ENCODE peak calls at places on chromosomes 1 and 21, in eight cellular contexts. M, I, G, N, A, C, V and L are unnamed samples.

GRCh38 chr1:226550671-226551041 is 2.1 kb downstream of the STUM start:
- DNase-seq in M (no peak), I (no peak), G (no peak), N (no peak), A (no peak), C (no peak), V (no peak), L (no peak)

GRCh38 chr1:19393051-19393450 is 80.9 kb downstream of the SLC66A1 start:
- DNase-seq in M (peak), I (no peak), G (no peak), N (no peak), A (no peak), C (no peak), V (no peak), L (no peak)

GRCh38 chr1:48701445-48701844 is 75.2 kb downstream of the BEND5 start:
- DNase-seq in M (no peak), I (no peak), G (no peak), N (no peak), A (no peak), C (no peak), V (no peak), L (no peak)

GRCh38 chr21:34690041-34690792 is 21.4 kb downstream of the CLIC6 start:
- DNase-seq in M (no peak), I (no peak), G (no peak), N (no peak), A (no peak), C (no peak), V (no peak), L (no peak)

GRCh38 chr1:110216116-110216515 is 6.0 kb downstream of the KCNC4 start:
- DNase-seq in M (no peak), I (no peak), G (no peak), N (no peak), A (no peak), C (no peak), V (no peak), L (no peak)

GRCh38 chr21:37166733-37167132 is 93.7 kb downstream of the TTC3 start:
- DNase-seq in M (peak), I (peak), G (no peak), N (no peak), A (peak), C (peak), V (no peak), L (no peak)

GRCh38 chr21:34933609-34934345 is 115.3 kb downstream of the RUNX1 start:
- DNase-seq in M (peak), I (peak), G (no peak), N (no peak), A (peak), C (no peak), V (no peak), L (no peak)

GRCh38 chr1:17335821-17336718 is 28.1 kb downstream of the PADI4 start:
- DNase-seq in M (peak), I (peak), G (peak), N (peak), A (peak), C (peak), V (peak), L (peak)

GRCh38 chr1:89810880-89811279 is 10.0 kb upstream of the LRRC8D start:
- DNase-seq in M (no peak), I (no peak), G (no peak), N (no peak), A (no peak), C (no peak), V (no peak), L (no peak)

GRCh38 chr1:213051127-213051880 is at the start of gene RPS6KC1:
- DNase-seq in M (peak), I (peak), G (peak), N (peak), A (peak), C (peak), V (peak), L (peak)
- TF ChIP-seq CTCF in M (peak), I (no peak), G (peak), N (no peak), A (no peak), C (no peak), V (peak), L (no peak)

GRCh38 chr1:94115254-94115899 is 5.6 kb downstream of the ABCA4 start:
- DNase-seq in M (no peak), I (no peak), G (no peak), N (no peak), A (no peak), C (no peak), V (no peak), L (no peak)
- TF ChIP-seq CTCF in M (no peak), I (no peak), G (no peak), N (no peak), A (no peak), C (no peak), V (no peak), L (no peak)

DNA sequence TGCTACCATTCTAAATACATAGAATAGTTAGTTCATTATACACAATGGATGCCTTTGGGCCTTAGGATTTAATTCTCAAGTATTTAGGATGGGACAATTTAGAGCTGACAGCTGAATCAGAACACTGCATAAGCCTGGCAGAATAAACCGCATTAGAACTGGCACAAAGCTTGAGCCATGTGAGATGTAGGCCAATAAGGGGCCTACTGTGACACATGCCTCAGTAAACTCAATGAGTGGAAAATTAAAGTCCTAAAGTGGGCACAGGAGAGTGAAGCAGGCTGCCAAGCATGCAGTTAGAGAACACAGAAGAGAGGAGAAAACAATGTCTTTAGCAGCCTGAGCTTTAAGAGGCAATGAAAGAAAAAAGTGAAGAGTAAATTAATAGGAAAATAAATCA is 24.3 kb downstream of the SCYL3 start:
- DNase-seq in M (no peak), I (no peak), G (no peak), N (no peak), A (no peak), C (no peak), V (no peak), L (no peak)
- TF ChIP-seq CTCF in M (no peak), I (no peak), G (no peak), N (no peak), A (no peak), C (no peak), V (no peak), L (no peak)

DNA sequence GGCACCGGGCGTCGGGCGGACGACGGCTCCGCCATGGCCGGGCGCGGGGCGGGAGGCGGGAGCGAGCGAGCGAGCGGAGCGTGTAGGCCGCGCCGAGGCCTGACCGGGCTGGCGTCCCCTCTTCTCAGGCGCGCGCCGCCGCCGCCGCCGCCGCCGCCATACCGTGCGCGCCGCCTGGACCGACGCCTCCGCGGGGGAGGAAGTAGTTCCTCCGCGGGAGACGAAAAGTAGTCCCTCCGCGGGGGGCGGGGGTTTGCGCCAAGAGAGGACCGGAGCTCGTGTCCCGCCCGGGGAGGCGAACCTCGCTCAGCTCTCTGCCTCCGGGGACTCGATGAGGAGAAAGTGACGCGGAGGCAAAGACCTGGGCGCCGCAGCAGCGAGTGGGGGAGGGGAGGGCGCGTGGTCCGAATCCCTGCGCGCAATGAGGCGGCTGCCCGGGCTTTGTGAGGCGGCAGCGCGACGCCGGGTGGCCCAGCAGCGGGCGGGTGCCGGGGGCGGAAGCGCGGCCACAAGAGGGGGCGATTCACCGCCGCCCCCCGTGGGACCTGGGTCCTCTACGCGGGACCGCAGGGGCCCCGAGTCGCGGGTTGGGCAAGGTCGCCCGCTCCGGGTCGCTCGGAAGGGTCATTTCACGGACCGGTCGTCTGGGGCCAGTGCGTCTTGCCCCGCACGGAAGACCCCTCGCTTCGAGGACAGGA is at the start of gene BRWD1:
- DNase-seq in M (peak), I (peak), G (peak), N (peak), A (peak), C (peak), V (peak), L (peak)
- TF ChIP-seq CTCF in M (no peak), I (peak), G (peak), N (peak), A (peak), C (peak), V (peak), L (no peak)

GRCh38 chr1:117559985-117560384 is 45.9 kb upstream of the TENT5C start:
- DNase-seq in M (no peak), I (no peak), G (no peak), N (no peak), A (no peak), C (no peak), V (no peak), L (no peak)

GRCh38 chr1:117562581-117563491 is 43.0 kb upstream of the TENT5C start:
- DNase-seq in M (no peak), I (no peak), G (no peak), N (peak), A (no peak), C (no peak), V (no peak), L (no peak)

GRCh38 chr1:117561551-117561950 is 44.3 kb upstream of the TENT5C start:
- DNase-seq in M (no peak), I (no peak), G (no peak), N (no peak), A (no peak), C (no peak), V (no peak), L (no peak)

GRCh38 chr1:117559139-117559538 is 46.7 kb upstream of the TENT5C start:
- DNase-seq in M (no peak), I (no peak), G (no peak), N (no peak), A (no peak), C (no peak), V (no peak), L (no peak)

DNA sequence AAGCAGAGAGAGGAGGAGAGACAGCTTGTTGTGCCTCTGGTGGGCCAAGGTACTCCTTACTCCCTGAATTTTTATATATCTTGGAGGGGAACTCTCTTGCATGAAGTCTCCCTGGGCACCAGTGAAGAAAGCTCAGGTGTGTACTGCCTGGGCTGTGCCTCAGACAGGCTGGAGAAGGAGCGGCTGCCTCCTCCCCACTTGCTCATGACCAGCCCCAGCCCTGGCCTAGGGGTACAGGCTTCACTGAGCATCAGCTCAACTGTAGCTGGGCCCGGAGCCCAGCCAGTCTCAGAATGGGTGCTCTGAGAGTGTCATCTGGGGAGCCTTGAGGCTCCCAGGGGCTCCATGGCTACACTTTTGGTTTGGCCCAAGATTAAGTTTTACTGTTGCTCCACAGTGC is 44.8 kb upstream of the TENT5C start:
- DNase-seq in M (no peak), I (no peak), G (no peak), N (no peak), A (no peak), C (no peak), V (no peak), L (no peak)
- TF ChIP-seq CTCF in M (no peak), I (no peak), G (no peak), N (no peak), A (no peak), C (no peak), V (no peak), L (no peak)

GRCh38 chr1:172609528-172609927 is 49.4 kb upstream of the FASLG start:
- DNase-seq in M (peak), I (no peak), G (no peak), N (no peak), A (no peak), C (peak), V (no peak), L (no peak)
- TF ChIP-seq CTCF in M (peak), I (peak), G (peak), N (no peak), A (peak), C (peak), V (peak), L (peak)

GRCh38 chr1:40038693-40039092 is 1.8 kb upstream of the CAP1 start:
- DNase-seq in M (no peak), I (no peak), G (no peak), N (no peak), A (no peak), C (no peak), V (no peak), L (no peak)

GRCh38 chr1:40041466-40041838 is 923 bp downstream of the CAP1 start:
- DNase-seq in M (no peak), I (no peak), G (no peak), N (no peak), A (no peak), C (no peak), V (no peak), L (no peak)

GRCh38 chr1:40039757-40040510 is 595 bp upstream of the CAP1 start:
- DNase-seq in M (peak), I (peak), G (peak), N (peak), A (peak), C (peak), V (peak), L (peak)

GRCh38 chr1:40040511-40041465 is at the start of gene CAP1:
- DNase-seq in M (peak), I (peak), G (peak), N (peak), A (peak), C (peak), V (peak), L (peak)

GRCh38 chr1:40039245-40039756 is 1.2 kb upstream of the CAP1 start:
- DNase-seq in M (peak), I (peak), G (no peak), N (no peak), A (no peak), C (peak), V (no peak), L (no peak)
- TF ChIP-seq CTCF in M (no peak), I (peak), G (peak), N (no peak), A (no peak), C (peak), V (no peak), L (no peak)

DNA sequence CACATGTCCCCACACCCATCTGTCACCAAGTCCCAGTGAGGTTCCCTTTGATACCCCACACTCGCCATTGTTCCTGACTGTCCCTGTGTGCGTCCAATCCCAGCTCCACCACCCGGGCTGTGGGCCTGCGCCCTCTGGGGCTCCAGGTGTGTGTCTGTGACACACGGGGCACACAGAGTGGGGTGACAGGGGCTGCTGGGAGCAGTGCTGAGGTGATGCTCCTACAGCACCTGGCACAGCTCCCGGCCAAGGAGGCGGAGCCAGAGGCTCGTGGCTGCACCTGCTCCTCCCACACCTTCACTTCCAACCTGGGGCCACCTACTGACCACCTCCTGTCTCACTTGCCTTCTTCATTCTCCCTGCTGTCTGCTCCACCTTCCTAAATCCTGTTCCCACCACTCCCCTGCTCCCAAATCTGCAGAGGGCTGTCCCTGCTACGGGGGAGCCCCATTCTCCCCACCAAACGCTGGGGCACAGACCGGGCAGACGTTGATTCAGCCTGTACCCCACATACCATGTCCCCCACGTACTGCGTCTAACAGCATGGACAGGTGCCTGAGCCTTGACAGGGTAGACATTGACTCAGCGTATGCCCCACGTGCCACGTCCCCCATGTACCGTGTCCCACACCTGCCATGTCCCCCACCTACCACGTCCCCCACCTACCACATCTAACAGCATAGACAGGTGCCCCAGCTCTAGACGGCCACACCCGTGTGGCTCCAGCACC is 16.4 kb downstream of the WDR4 start:
- DNase-seq in M (no peak), I (no peak), G (no peak), N (no peak), A (no peak), C (no peak), V (no peak), L (no peak)
- TF ChIP-seq CTCF in M (no peak), I (peak), G (no peak), N (no peak), A (no peak), C (no peak), V (no peak), L (no peak)

GRCh38 chr1:229900220-229900619 is 166.8 kb upstream of the GALNT2 start:
- DNase-seq in M (no peak), I (no peak), G (no peak), N (no peak), A (no peak), C (no peak), V (no peak), L (no peak)
- TF ChIP-seq CTCF in M (no peak), I (no peak), G (no peak), N (no peak), A (no peak), C (no peak), V (no peak), L (no peak)